ENCODE peak calls at places on chromosomes 4 and X, in nine cellular contexts. A is NCI-H2171 treated with DMSO at 0.1 percent for 48 hours; E is activated CD8-positive, alpha-beta memory T cell treated with anti-CD3 and anti-CD28 coated beads for 24 hours; W is NCI-H187 treated with DMSO at 0.1 percent for 48 hours; Z is T-helper 2 cell; K is CD4-positive, alpha-beta T cell; R is left ventricle myocardium inferior; Q is stimulated activated CD8-positive, alpha-beta memory T cell treated with anti-CD3 and anti-CD28 coated beads, Interleukin-15, amount 100 ng/mL, for 24 hours; L is NCI-H1930. U is an unnamed sample.

GRCh38 chr4:174016251-174016650 is 267.2 kb downstream of the FBXO8 start:
- DNase-seq in W (no peak), E (no peak), A (no peak), Z (no peak), R (no peak), L (no peak), K (no peak), Q (no peak), U (no peak)

GRCh38 chr4:89800012-89800516 is 36.9 kb downstream of the SNCA start:
- DNase-seq in L (no peak), K (no peak), Q (no peak), R (no peak), Z (no peak), E (no peak), A (no peak), W (no peak), U (no peak)

GRCh38 chr4:142811034-142811433 is 35.1 kb downstream of the INPP4B start:
- DNase-seq in E (no peak), A (no peak), K (no peak), W (no peak), L (no peak), Q (no peak), R (no peak), Z (no peak), U (no peak)

GRCh38 chrX:130066975-130067615 is 43.2 kb downstream of the ELF4 start:
- DNase-seq in L (no peak), K (no peak), A (no peak), E (no peak), W (no peak), R (no peak), Z (no peak), Q (no peak), U (no peak)

GRCh38 chr4:168864831-168865541 is 145.1 kb downstream of the CBR4 start:
- DNase-seq in L (no peak), W (no peak), K (no peak), E (no peak), R (no peak), Q (no peak), A (no peak), Z (no peak), U (no peak)

GRCh38 chr4:113869743-113870375 is 108.3 kb upstream of the CAMK2D start:
- DNase-seq in L (no peak), Z (peak; percentile 17), A (no peak), R (no peak), W (no peak), K (no peak), E (peak; percentile 78), Q (no peak), U (no peak)

GRCh38 chrX:124507276-124507675 is 160.9 kb downstream of the SH2D1A start:
- DNase-seq in R (no peak), A (no peak), E (no peak), K (no peak), L (no peak), Z (no peak), W (no peak), Q (no peak), U (no peak)

GRCh38 chr4:167721574-167721973 is 370.8 kb upstream of the ANXA10 start:
- DNase-seq in Q (no peak), E (no peak), A (no peak), W (no peak), Z (no peak), L (no peak), K (no peak), R (no peak), U (no peak)

GRCh38 chr4:123755655-123756054 is 359.1 kb downstream of the SPRY1 start:
- DNase-seq in W (no peak), Z (no peak), L (no peak), R (no peak), Q (no peak), K (no peak), A (no peak), E (no peak), U (no peak)

GRCh38 chr4:18103876-18104275 is 82.3 kb upstream of the LCORL start:
- DNase-seq in A (no peak), R (no peak), W (no peak), E (no peak), Q (no peak), L (no peak), Z (no peak), K (no peak), U (no peak)

GRCh38 chr4:91826186-91826585 is 477.6 kb upstream of the GRID2 start:
- DNase-seq in R (no peak), E (no peak), W (no peak), Z (no peak), Q (no peak), K (no peak), A (no peak), L (no peak), U (peak; percentile 67)

GRCh38 chrX:6225307-6226052 is 3.2 kb downstream of the NLGN4X start:
- DNase-seq in W (no peak), E (no peak), A (peak; percentile 15), Q (no peak), K (no peak), L (no peak), R (no peak), Z (no peak), U (no peak)

GRCh38 chrX:105191878-105192277 is 28.6 kb downstream of the TEX13A start:
- DNase-seq in R (no peak), K (no peak), L (no peak), Q (no peak), W (no peak), E (no peak), A (no peak), Z (no peak), U (peak; percentile 63)

GRCh38 chrX:108412783-108413182 is 25.4 kb downstream of the COL4A6 start:
- DNase-seq in Q (no peak), K (no peak), W (no peak), A (no peak), R (no peak), E (no peak), Z (no peak), L (no peak), U (no peak)

GRCh38 chr4:158760866-158761265 is 8.0 kb upstream of the FNIP2 start:
- DNase-seq in K (no peak), Z (no peak), A (no peak), L (no peak), Q (no peak), W (no peak), E (no peak), R (no peak), U (no peak)

GRCh38 chr4:8688041-8688907 is 95.7 kb downstream of the CPZ start:
- DNase-seq in R (no peak), W (no peak), A (no peak), Z (peak; percentile 12), K (no peak), L (peak; percentile 23), E (no peak), Q (no peak), U (peak; percentile 87)

GRCh38 chr4:1505511-1506451 is 99.5 kb upstream of the NKX1-1 start:
- DNase-seq in Z (no peak), Q (no peak), W (no peak), E (no peak), R (no peak), A (no peak), K (no peak), L (no peak), U (peak; percentile 45)

GRCh38 chrX:109889289-109890006 is 113.5 kb upstream of the TMEM164 start:
- DNase-seq in A (peak; percentile 0), E (no peak), W (no peak), R (no peak), Z (no peak), L (no peak), Q (no peak), K (no peak), U (peak; percentile 60)

GRCh38 chr4:12486995-12487394 is 997.1 kb downstream of the RAB28 start:
- DNase-seq in Q (no peak), L (no peak), R (peak; percentile 14), E (no peak), A (no peak), W (no peak), Z (no peak), K (no peak), U (no peak)